ENCODE peak calls at places on chromosomes 16 and 17, in eight cellular contexts. Y is GM23338, F is HCT116, K is SK-N-SH, D is H1, M is GM12878, P is K562, C is HepG2. R is an unnamed sample.

GRCh38 chr16:68902376-68903345 is 59.3 kb downstream of the TANGO6 start:
- DNase-seq in Y (peak), F (peak), K (peak), D (peak), M (no peak), P (peak), C (peak), R (peak)

GRCh38 chr16:17302620-17303019 is 168.1 kb downstream of the XYLT1 start:
- DNase-seq in Y (no peak), F (no peak), K (no peak), D (no peak), M (no peak), P (no peak), C (no peak), R (no peak)

GRCh38 chr17:63697341-63698286 is 2.3 kb downstream of the LIMD2 start:
- DNase-seq in Y (peak), F (peak), K (peak), D (peak), M (peak), P (peak), C (peak), R (peak)

GRCh38 chr16:57603110-57604024 is 25.1 kb upstream of the ADGRG1 start:
- DNase-seq in Y (no peak), F (no peak), K (no peak), D (no peak), M (no peak), P (no peak), C (no peak), R (no peak)

GRCh38 chr16:11328172-11329079 is 16.8 kb upstream of the RMI2 start:
- DNase-seq in Y (peak), F (peak), K (no peak), D (peak), M (peak), P (no peak), C (no peak), R (peak)

GRCh38 chr17:521168-521525 is 168.5 kb upstream of the RPH3AL start:
- DNase-seq in Y (no peak), F (no peak), K (no peak), D (no peak), M (no peak), P (no peak), C (no peak), R (no peak)

GRCh38 chr17:36072431-36073121 is 8.5 kb downstream of the CCL18 start:
- DNase-seq in Y (peak), F (peak), K (peak), D (peak), M (peak), P (peak), C (peak), R (peak)

GRCh38 chr17:57210224-57210553 is 46.1 kb upstream of the MSI2 start:
- DNase-seq in Y (no peak), F (peak), K (no peak), D (no peak), M (no peak), P (no peak), C (no peak), R (no peak)

GRCh38 chr17:8875957-8876356 is 8.5 kb upstream of the PIK3R6 start:
- DNase-seq in Y (peak), F (no peak), K (no peak), D (no peak), M (no peak), P (no peak), C (no peak), R (no peak)

GRCh38 chr16:20918486-20919239 is 18.1 kb downstream of the LYRM1 start:
- DNase-seq in Y (no peak), F (no peak), K (no peak), D (no peak), M (no peak), P (peak), C (no peak), R (no peak)

GRCh38 chr17:37717627-37718382 is 27.1 kb downstream of the HNF1B start:
- DNase-seq in Y (no peak), F (no peak), K (no peak), D (no peak), M (no peak), P (no peak), C (no peak), R (no peak)

GRCh38 chr17:50866950-50867855 is 1.0 kb upstream of the TOB1 start:
- DNase-seq in Y (peak), F (peak), K (peak), D (peak), M (peak), P (peak), C (peak), R (peak)

GRCh38 chr17:53570731-53571130 is 252.0 kb upstream of the KIF2B start:
- DNase-seq in Y (no peak), F (no peak), K (no peak), D (no peak), M (no peak), P (no peak), C (no peak), R (no peak)

GRCh38 chr16:89613101-89613953 is at the start of gene DPEP1:
- DNase-seq in Y (peak), F (no peak), K (no peak), D (peak), M (no peak), P (no peak), C (no peak), R (no peak)

GRCh38 chr16:27445502-27446175 is 43.7 kb downstream of the IL21R start:
- DNase-seq in Y (no peak), F (no peak), K (no peak), D (no peak), M (no peak), P (no peak), C (no peak), R (no peak)

GRCh38 chr17:1989135-1989534 is 36.0 kb downstream of the RTN4RL1 start:
- DNase-seq in Y (no peak), F (peak), K (no peak), D (no peak), M (no peak), P (no peak), C (no peak), R (no peak)

GRCh38 chr17:42180411-42180921 is 476 bp downstream of the KCNH4 start:
- DNase-seq in Y (peak), F (no peak), K (peak), D (peak), M (no peak), P (peak), C (no peak), R (no peak)

GRCh38 chr17:61279476-61280145 is 120.0 kb upstream of the TBX2 start:
- DNase-seq in Y (no peak), F (no peak), K (no peak), D (no peak), M (no peak), P (no peak), C (no peak), R (no peak)

GRCh38 chr16:22264786-22265185 is 32.4 kb upstream of the POLR3E start:
- DNase-seq in Y (no peak), F (no peak), K (peak), D (no peak), M (no peak), P (no peak), C (no peak), R (no peak)

GRCh38 chr17:37512442-37513070 is 22.9 kb downstream of the DUSP14 start:
- DNase-seq in Y (peak), F (no peak), K (no peak), D (no peak), M (no peak), P (no peak), C (no peak), R (no peak)

DNA sequence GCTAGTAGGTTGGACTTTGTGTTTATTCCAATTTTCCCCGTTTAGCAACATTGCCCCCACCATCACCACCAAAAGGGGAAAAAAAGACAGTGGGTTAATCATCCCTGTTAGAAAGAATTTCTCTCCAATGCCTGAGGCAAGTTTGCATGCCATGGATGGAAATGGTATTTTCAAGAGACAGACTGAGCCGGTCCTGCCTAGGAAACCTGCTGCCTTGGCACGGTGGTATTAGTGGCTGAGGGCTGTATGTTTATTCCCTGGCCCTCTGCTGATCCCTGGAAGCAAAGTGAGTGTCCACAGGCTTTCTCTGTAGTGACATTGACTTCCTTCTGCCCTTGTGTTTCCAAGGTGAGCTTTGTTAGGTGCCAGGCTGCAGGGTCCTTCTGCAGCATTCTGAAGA is 427.0 kb upstream of the RBFOX1 start:
- DNase-seq in Y (no peak), F (no peak), K (no peak), D (no peak), M (no peak), P (no peak), C (no peak), R (no peak)
- H2AFZ ChIP-seq in Y (no peak), F (no peak), K (no peak), D (no peak), M (no peak), P (no peak), C (no peak), R (no peak)

DNA sequence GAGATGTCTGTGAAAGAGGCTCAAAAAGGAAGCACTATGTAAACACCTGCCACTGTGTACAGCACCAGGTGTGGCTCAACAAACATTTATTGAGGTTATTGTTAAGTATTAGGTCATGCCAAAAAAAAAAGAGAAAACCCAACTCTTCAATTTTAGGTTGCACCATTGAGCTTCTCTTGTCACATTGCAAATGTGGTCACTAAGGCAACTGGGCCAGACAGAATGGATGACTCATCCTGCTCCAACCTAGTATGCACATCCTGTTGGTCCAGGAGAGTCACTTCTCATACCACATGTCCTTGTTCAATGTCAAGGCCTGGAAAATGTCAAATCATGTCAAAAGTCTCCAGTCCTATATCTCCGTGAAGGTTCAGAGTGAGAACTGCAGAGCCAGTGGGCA is 25.0 kb downstream of the HOXB1 start:
- DNase-seq in Y (no peak), F (peak), K (no peak), D (no peak), M (peak), P (peak), C (peak), R (peak)
- TF ChIP-seq POLR2AphosphoS5 in Y (no peak), F (no peak), K (no peak), D (no peak), M (no peak), P (no peak), C (no peak), R (no peak)

DNA sequence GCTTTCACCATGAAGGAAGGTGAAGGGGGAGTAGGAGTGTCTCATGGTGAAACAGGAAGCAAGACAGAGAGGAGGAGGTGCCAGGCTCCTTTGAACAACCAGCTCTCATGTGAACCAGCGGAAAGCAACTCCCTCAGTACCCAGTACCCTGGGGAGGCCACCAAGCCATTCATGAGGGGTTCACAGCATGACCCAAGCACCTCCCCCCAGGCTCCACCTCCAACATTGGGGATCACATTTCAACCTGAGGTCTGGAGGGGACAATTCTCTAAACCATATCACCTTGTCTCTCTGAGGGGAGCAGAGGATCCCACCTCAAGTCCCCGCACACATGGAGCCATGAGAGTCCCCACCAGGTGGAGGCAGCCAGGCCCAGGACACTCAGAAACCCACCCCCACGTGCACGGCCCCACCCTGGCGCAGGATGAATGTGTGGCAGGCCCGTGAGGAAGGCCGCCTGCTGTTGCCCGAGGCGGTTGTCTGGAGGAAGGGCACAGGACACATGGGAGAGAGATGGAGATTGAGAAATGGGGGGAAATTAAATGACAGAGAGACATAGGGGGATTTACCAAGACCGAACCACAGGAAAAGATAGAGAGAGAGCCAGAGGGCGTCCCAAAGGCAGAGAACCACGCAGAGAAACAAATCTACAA is 85.9 kb downstream of the TMEM132E start:
- DNase-seq in Y (peak), F (no peak), K (peak), D (peak), M (no peak), P (no peak), C (no peak), R (no peak)
- H2AFZ ChIP-seq in Y (peak), F (no peak), K (no peak), D (peak), M (no peak), P (no peak), C (no peak), R (no peak)

GRCh38 chr17:73562896-73563295 is 81.3 kb downstream of the SDK2 start:
- DNase-seq in Y (no peak), F (no peak), K (no peak), D (no peak), M (no peak), P (no peak), C (no peak), R (no peak)

GRCh38 chr17:73568934-73569333 is 75.3 kb downstream of the SDK2 start:
- DNase-seq in Y (no peak), F (no peak), K (no peak), D (no peak), M (no peak), P (no peak), C (no peak), R (no peak)

GRCh38 chr17:73561066-73561465 is 83.2 kb downstream of the SDK2 start:
- DNase-seq in Y (no peak), F (no peak), K (no peak), D (no peak), M (no peak), P (no peak), C (no peak), R (no peak)

GRCh38 chr17:73566905-73567782 is 77.1 kb downstream of the SDK2 start:
- DNase-seq in Y (peak), F (no peak), K (no peak), D (peak), M (no peak), P (no peak), C (no peak), R (no peak)

DNA sequence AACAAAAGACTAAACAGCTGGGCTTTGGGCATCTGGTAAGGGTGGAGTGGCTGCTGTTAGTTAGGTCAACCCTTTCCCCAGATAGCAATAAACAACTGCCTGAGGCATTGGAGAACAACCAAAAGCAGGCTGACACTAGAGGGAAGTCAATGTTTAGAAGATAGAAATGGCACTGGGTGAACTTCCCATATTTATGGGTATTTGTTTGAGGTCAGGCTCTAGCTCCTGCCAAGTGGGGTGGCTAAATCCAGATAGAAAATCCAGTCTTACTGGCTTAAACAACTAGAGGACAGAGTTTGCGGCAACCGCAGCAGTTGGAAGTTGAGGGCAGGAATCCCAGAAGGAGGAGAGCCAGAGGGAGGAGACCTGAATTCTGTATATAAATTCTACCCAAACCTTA is 79.4 kb downstream of the SDK2 start:
- DNase-seq in Y (no peak), F (no peak), K (no peak), D (no peak), M (no peak), P (no peak), C (no peak), R (no peak)
- TF ChIP-seq POLR2AphosphoS5 in Y (no peak), F (no peak), K (no peak), D (no peak), M (no peak), P (no peak), C (no peak), R (no peak)

GRCh38 chr17:75498726-75499213 is 16.6 kb downstream of the CASKIN2 start:
- DNase-seq in Y (peak), F (no peak), K (peak), D (no peak), M (no peak), P (peak), C (no peak), R (no peak)
- H2AFZ ChIP-seq in Y (no peak), F (no peak), K (no peak), D (no peak), M (no peak), P (no peak), C (no peak), R (no peak)

GRCh38 chr16:86396918-86397317 is 113.4 kb upstream of the FOXF1 start:
- DNase-seq in Y (no peak), F (peak), K (no peak), D (no peak), M (no peak), P (no peak), C (no peak), R (peak)
- TF ChIP-seq POLR2AphosphoS5 in Y (no peak), F (peak), K (peak), D (no peak), M (no peak), P (no peak), C (no peak), R (peak)

R was measured in endothelial cell of umbilical vein.